ENCODE peak calls at places on chromosomes 4 and X, in ten cellular contexts. One of them, this sample, is unnamed.

GRCh38 chr4:94803181-94803580 is 45.4 kb downstream of the BMPR1B start:
- DNase-seq in A549: no peak
- DNase-seq in breast epithelium: no peak
- DNase-seq in H9: no peak
- DNase-seq in ovary: no peak
- DNase-seq in CD4-positive, alpha-beta T cell: no peak
- DNase-seq in K562: no peak
- DNase-seq in tibial artery: no peak
- DNase-seq in endodermal cell: no peak
- DNase-seq in tibial nerve: no peak
- DNase-seq in this sample: no peak

GRCh38 chrX:39811391-39811790 is 286.4 kb downstream of the BCOR start:
- DNase-seq in A549: no peak
- DNase-seq in breast epithelium: no peak
- DNase-seq in H9: no peak
- DNase-seq in ovary: no peak
- DNase-seq in CD4-positive, alpha-beta T cell: no peak
- DNase-seq in K562: no peak
- DNase-seq in tibial artery: peak; percentile 69
- DNase-seq in endodermal cell: peak; percentile 71
- DNase-seq in tibial nerve: no peak
- DNase-seq in this sample: no peak

GRCh38 chrX:47200385-47201150 is 6.9 kb downstream of the UBA1 start:
- DNase-seq in A549: peak; percentile 88
- DNase-seq in breast epithelium: no peak
- DNase-seq in H9: no peak
- DNase-seq in ovary: no peak
- DNase-seq in CD4-positive, alpha-beta T cell: no peak
- DNase-seq in K562: no peak
- DNase-seq in tibial artery: no peak
- DNase-seq in endodermal cell: peak; percentile 76
- DNase-seq in tibial nerve: peak; percentile 31
- DNase-seq in this sample: no peak

GRCh38 chr4:1045595-1046201 is 34.3 kb downstream of the FGFRL1 start:
- DNase-seq in A549: no peak
- DNase-seq in breast epithelium: no peak
- DNase-seq in H9: no peak
- DNase-seq in ovary: peak; percentile 25
- DNase-seq in CD4-positive, alpha-beta T cell: peak; percentile 1
- DNase-seq in K562: no peak
- DNase-seq in tibial artery: peak; percentile 53
- DNase-seq in endodermal cell: peak; percentile 34
- DNase-seq in tibial nerve: no peak
- DNase-seq in this sample: no peak

GRCh38 chr4:10384974-10385373 is 72.3 kb downstream of the ZNF518B start:
- DNase-seq in A549: no peak
- DNase-seq in breast epithelium: no peak
- DNase-seq in H9: no peak
- DNase-seq in ovary: no peak
- DNase-seq in CD4-positive, alpha-beta T cell: no peak
- DNase-seq in K562: no peak
- DNase-seq in tibial artery: no peak
- DNase-seq in endodermal cell: no peak
- DNase-seq in tibial nerve: no peak
- DNase-seq in this sample: no peak

GRCh38 chr4:57378766-57379165 is 268.6 kb upstream of the IGFBP7 start:
- DNase-seq in A549: peak; percentile 4
- DNase-seq in breast epithelium: no peak
- DNase-seq in H9: no peak
- DNase-seq in ovary: no peak
- DNase-seq in CD4-positive, alpha-beta T cell: no peak
- DNase-seq in K562: no peak
- DNase-seq in tibial artery: no peak
- DNase-seq in endodermal cell: no peak
- DNase-seq in tibial nerve: no peak
- DNase-seq in this sample: no peak

GRCh38 chr4:26964994-26965393 is 104.4 kb downstream of the STIM2 start:
- DNase-seq in A549: no peak
- DNase-seq in breast epithelium: no peak
- DNase-seq in H9: no peak
- DNase-seq in ovary: no peak
- DNase-seq in CD4-positive, alpha-beta T cell: no peak
- DNase-seq in K562: no peak
- DNase-seq in tibial artery: no peak
- DNase-seq in endodermal cell: no peak
- DNase-seq in tibial nerve: no peak
- DNase-seq in this sample: no peak

GRCh38 chr4:161581262-161581661 is 582.5 kb downstream of the FSTL5 start:
- DNase-seq in A549: peak; percentile 26
- DNase-seq in breast epithelium: no peak
- DNase-seq in H9: no peak
- DNase-seq in ovary: no peak
- DNase-seq in CD4-positive, alpha-beta T cell: no peak
- DNase-seq in K562: no peak
- DNase-seq in tibial artery: no peak
- DNase-seq in endodermal cell: no peak
- DNase-seq in tibial nerve: no peak
- DNase-seq in this sample: no peak

GRCh38 chr4:26290276-26290675 is 30.5 kb upstream of the RBPJ start:
- DNase-seq in A549: no peak
- DNase-seq in breast epithelium: no peak
- DNase-seq in H9: no peak
- DNase-seq in ovary: no peak
- DNase-seq in CD4-positive, alpha-beta T cell: no peak
- DNase-seq in K562: no peak
- DNase-seq in tibial artery: no peak
- DNase-seq in endodermal cell: no peak
- DNase-seq in tibial nerve: no peak
- DNase-seq in this sample: no peak

GRCh38 chr4:99722662-99723061 is 65.0 kb upstream of the C4orf54 start:
- DNase-seq in A549: no peak
- DNase-seq in breast epithelium: no peak
- DNase-seq in H9: no peak
- DNase-seq in ovary: no peak
- DNase-seq in CD4-positive, alpha-beta T cell: no peak
- DNase-seq in K562: no peak
- DNase-seq in tibial artery: no peak
- DNase-seq in endodermal cell: no peak
- DNase-seq in tibial nerve: no peak
- DNase-seq in this sample: no peak

GRCh38 chr4:177667687-177668086 is 225.4 kb upstream of the AGA start:
- DNase-seq in A549: peak; percentile 29
- DNase-seq in breast epithelium: no peak
- DNase-seq in H9: no peak
- DNase-seq in ovary: no peak
- DNase-seq in CD4-positive, alpha-beta T cell: no peak
- DNase-seq in K562: no peak
- DNase-seq in tibial artery: no peak
- DNase-seq in endodermal cell: no peak
- DNase-seq in tibial nerve: no peak
- DNase-seq in this sample: no peak

GRCh38 chr4:165621983-165622382 is 243.2 kb downstream of the CPE start:
- DNase-seq in A549: no peak
- DNase-seq in breast epithelium: no peak
- DNase-seq in H9: no peak
- DNase-seq in ovary: no peak
- DNase-seq in CD4-positive, alpha-beta T cell: no peak
- DNase-seq in K562: no peak
- DNase-seq in tibial artery: no peak
- DNase-seq in endodermal cell: no peak
- DNase-seq in tibial nerve: no peak
- DNase-seq in this sample: no peak

GRCh38 chr4:102799816-102800215 is 27.5 kb downstream of the UBE2D3 start:
- DNase-seq in A549: no peak
- DNase-seq in breast epithelium: no peak
- DNase-seq in H9: no peak
- DNase-seq in ovary: no peak
- DNase-seq in CD4-positive, alpha-beta T cell: no peak
- DNase-seq in K562: no peak
- DNase-seq in tibial artery: no peak
- DNase-seq in endodermal cell: no peak
- DNase-seq in tibial nerve: no peak
- DNase-seq in this sample: no peak

GRCh38 chrX:56978172-56978571 is 17.2 kb downstream of the SPIN3 start:
- DNase-seq in A549: peak; percentile 46
- DNase-seq in breast epithelium: peak; percentile 23
- DNase-seq in H9: peak; percentile 35
- DNase-seq in ovary: no peak
- DNase-seq in CD4-positive, alpha-beta T cell: peak; percentile 14
- DNase-seq in K562: peak; percentile 27
- DNase-seq in tibial artery: no peak
- DNase-seq in endodermal cell: peak; percentile 78
- DNase-seq in tibial nerve: no peak
- DNase-seq in this sample: peak; percentile 36

GRCh38 chrX:97756879-97757278 is 873.2 kb downstream of the RPA4 start:
- DNase-seq in A549: no peak
- DNase-seq in breast epithelium: no peak
- DNase-seq in H9: no peak
- DNase-seq in ovary: no peak
- DNase-seq in CD4-positive, alpha-beta T cell: no peak
- DNase-seq in K562: no peak
- DNase-seq in tibial artery: no peak
- DNase-seq in endodermal cell: no peak
- DNase-seq in tibial nerve: no peak
- DNase-seq in this sample: no peak

DNA sequence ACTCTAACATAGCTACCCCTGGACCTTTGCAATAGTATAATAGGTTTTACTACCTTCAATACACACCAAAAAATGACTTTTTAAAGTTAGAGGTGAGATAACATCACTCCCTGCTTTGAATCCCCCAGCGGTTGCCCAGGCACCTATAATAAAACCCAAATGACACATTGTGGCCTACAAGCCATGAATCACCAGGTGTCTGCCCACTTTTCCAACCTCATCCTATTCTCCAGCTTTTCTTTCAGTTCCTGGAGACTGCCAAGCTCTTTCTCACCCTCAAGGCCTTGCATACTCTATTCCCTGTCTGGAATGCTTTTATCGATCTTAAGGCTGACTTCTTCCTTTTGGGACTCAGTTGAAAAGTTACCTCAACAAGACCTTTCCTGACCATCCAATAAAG is 16.4 kb upstream of the PRSS48 start:
- DNase-seq in A549: no peak
- DNase-seq in breast epithelium: no peak
- DNase-seq in H9: no peak
- DNase-seq in ovary: no peak
- DNase-seq in CD4-positive, alpha-beta T cell: no peak
- DNase-seq in K562: no peak
- DNase-seq in tibial artery: no peak
- DNase-seq in endodermal cell: no peak
- DNase-seq in tibial nerve: no peak
- DNase-seq in this sample: no peak
- TF ChIP-seq CTCF in A549: no peak
- TF ChIP-seq CTCF in breast epithelium: no peak
- TF ChIP-seq CTCF in H9: no peak
- TF ChIP-seq CTCF in ovary: no peak
- TF ChIP-seq CTCF in CD4-positive, alpha-beta T cell: no peak
- TF ChIP-seq CTCF in K562: no peak
- TF ChIP-seq CTCF in tibial artery: no peak
- TF ChIP-seq CTCF in endodermal cell: no peak
- TF ChIP-seq CTCF in tibial nerve: no peak
- TF ChIP-seq CTCF in this sample: no peak

DNA sequence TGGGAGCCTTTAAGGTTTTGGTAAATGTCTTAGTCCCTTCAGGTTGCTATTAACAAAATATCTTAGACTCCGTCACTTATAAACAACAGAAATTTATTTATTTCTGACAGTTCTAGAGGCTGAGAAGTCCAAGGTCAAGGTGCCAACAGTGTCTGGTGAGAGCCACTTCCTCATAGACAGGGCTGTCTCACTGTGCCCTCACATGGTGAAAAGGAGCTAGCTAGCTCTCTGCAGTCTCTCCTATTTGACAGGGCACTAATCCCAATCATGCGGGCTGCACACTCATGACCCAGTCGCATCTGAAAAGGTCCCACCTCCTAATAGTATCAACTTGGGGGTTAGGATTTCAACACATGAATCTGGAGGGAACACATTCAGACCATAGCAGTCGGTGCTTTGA is 63.4 kb upstream of the KLF3 start:
- DNase-seq in A549: no peak
- DNase-seq in breast epithelium: no peak
- DNase-seq in H9: no peak
- DNase-seq in ovary: no peak
- DNase-seq in CD4-positive, alpha-beta T cell: no peak
- DNase-seq in K562: no peak
- DNase-seq in tibial artery: no peak
- DNase-seq in endodermal cell: no peak
- DNase-seq in tibial nerve: no peak
- DNase-seq in this sample: no peak
- TF ChIP-seq CTCF in A549: no peak
- TF ChIP-seq CTCF in breast epithelium: no peak
- TF ChIP-seq CTCF in H9: no peak
- TF ChIP-seq CTCF in ovary: no peak
- TF ChIP-seq CTCF in CD4-positive, alpha-beta T cell: no peak
- TF ChIP-seq CTCF in K562: no peak
- TF ChIP-seq CTCF in tibial artery: no peak
- TF ChIP-seq CTCF in endodermal cell: no peak
- TF ChIP-seq CTCF in tibial nerve: no peak
- TF ChIP-seq CTCF in this sample: no peak

GRCh38 chr4:73142995-73143547 is 73.6 kb upstream of the COX18 start:
- DNase-seq in A549: no peak
- DNase-seq in breast epithelium: no peak
- DNase-seq in H9: no peak
- DNase-seq in ovary: no peak
- DNase-seq in CD4-positive, alpha-beta T cell: no peak
- DNase-seq in K562: no peak
- DNase-seq in tibial artery: no peak
- DNase-seq in endodermal cell: no peak
- DNase-seq in tibial nerve: no peak
- DNase-seq in this sample: no peak
- TF ChIP-seq CTCF in A549: peak; percentile 20
- TF ChIP-seq CTCF in breast epithelium: no peak
- TF ChIP-seq CTCF in H9: peak; percentile 56
- TF ChIP-seq CTCF in ovary: no peak
- TF ChIP-seq CTCF in CD4-positive, alpha-beta T cell: peak; percentile 37
- TF ChIP-seq CTCF in K562: no peak
- TF ChIP-seq CTCF in tibial artery: no peak
- TF ChIP-seq CTCF in endodermal cell: peak; percentile 62
- TF ChIP-seq CTCF in tibial nerve: no peak
- TF ChIP-seq CTCF in this sample: no peak

GRCh38 chr4:67126115-67126514 is 419.2 kb downstream of the CENPC start:
- DNase-seq in A549: no peak
- DNase-seq in breast epithelium: no peak
- DNase-seq in H9: no peak
- DNase-seq in ovary: no peak
- DNase-seq in CD4-positive, alpha-beta T cell: no peak
- DNase-seq in K562: no peak
- DNase-seq in tibial artery: no peak
- DNase-seq in endodermal cell: no peak
- DNase-seq in tibial nerve: no peak
- DNase-seq in this sample: no peak

DNA sequence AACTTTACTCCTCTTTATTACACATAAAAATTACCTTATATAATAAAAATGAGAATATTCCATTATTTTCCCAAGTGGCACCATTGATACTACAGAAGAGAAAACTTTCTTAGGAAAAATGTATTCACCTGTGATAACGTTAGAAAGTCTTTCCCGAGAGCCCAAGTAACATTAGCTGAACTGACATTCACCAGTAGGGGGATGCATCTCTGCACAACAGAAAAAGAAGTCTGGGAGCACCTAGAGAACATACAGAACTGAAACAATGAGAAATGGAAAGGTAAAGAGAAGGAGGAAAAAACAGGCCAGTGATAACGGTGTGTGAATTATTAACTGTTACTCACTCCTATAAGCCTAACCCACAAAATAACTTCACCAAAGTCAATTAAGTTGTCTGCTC is 423.3 kb downstream of the CENPC start:
- DNase-seq in A549: peak; percentile 14
- DNase-seq in breast epithelium: no peak
- DNase-seq in H9: no peak
- DNase-seq in ovary: no peak
- DNase-seq in CD4-positive, alpha-beta T cell: no peak
- DNase-seq in K562: no peak
- DNase-seq in tibial artery: no peak
- DNase-seq in endodermal cell: peak; percentile 52
- DNase-seq in tibial nerve: no peak
- DNase-seq in this sample: peak; percentile 31
- TF ChIP-seq CTCF in A549: no peak
- TF ChIP-seq CTCF in breast epithelium: no peak
- TF ChIP-seq CTCF in H9: peak; percentile 81
- TF ChIP-seq CTCF in ovary: no peak
- TF ChIP-seq CTCF in CD4-positive, alpha-beta T cell: no peak
- TF ChIP-seq CTCF in K562: no peak
- TF ChIP-seq CTCF in tibial artery: no peak
- TF ChIP-seq CTCF in endodermal cell: peak; percentile 88
- TF ChIP-seq CTCF in tibial nerve: no peak
- TF ChIP-seq CTCF in this sample: peak; percentile 61

This sample was measured in endothelial cell.